ENCODE peak calls at places on chromosome 3, in nine cellular contexts. B, U, K, J, O, L, H, T and I are unnamed samples.

GRCh38 chr3:45682311-45682710 is 6.9 kb upstream of the SACM1L start:
- DNase-seq in B (no peak), U (no peak), K (no peak), J (no peak), O (no peak), L (no peak), H (no peak), T (peak; percentile 54), I (no peak)

GRCh38 chr3:144770291-144770690 is 798.7 kb downstream of the DIPK2A start:
- DNase-seq in B (no peak), U (no peak), K (no peak), J (no peak), O (no peak), L (no peak), H (no peak), T (no peak), I (no peak)

GRCh38 chr3:161016417-161017313 is 88.5 kb downstream of the B3GALNT1 start:
- DNase-seq in B (no peak), U (no peak), K (no peak), J (no peak), O (no peak), L (no peak), H (no peak), T (no peak), I (no peak)

GRCh38 chr3:160904691-160905090 is 148.7 kb downstream of the PPM1L start:
- DNase-seq in B (no peak), U (no peak), K (no peak), J (no peak), O (no peak), L (no peak), H (no peak), T (no peak), I (no peak)

GRCh38 chr3:146222204-146223046 is 28.5 kb downstream of the PLSCR4 start:
- DNase-seq in B (peak; percentile 97), U (no peak), K (no peak), J (peak; percentile 52), O (no peak), L (peak; percentile 95), H (no peak), T (no peak), I (no peak)

GRCh38 chr3:105584351-105584790 is 217.7 kb downstream of the ALCAM start:
- DNase-seq in B (no peak), U (no peak), K (no peak), J (peak; percentile 38), O (no peak), L (no peak), H (no peak), T (no peak), I (no peak)

GRCh38 chr3:55481918-55482495 is 5.1 kb downstream of the WNT5A start:
- DNase-seq in B (no peak), U (no peak), K (no peak), J (peak; percentile 64), O (no peak), L (no peak), H (no peak), T (no peak), I (no peak)

GRCh38 chr3:112074616-112075497 is 11.3 kb upstream of the C3orf52 start:
- DNase-seq in B (peak; percentile 82), U (no peak), K (no peak), J (no peak), O (no peak), L (peak; percentile 91), H (no peak), T (no peak), I (no peak)

GRCh38 chr3:179706233-179706632 is 53.4 kb downstream of the USP13 start:
- DNase-seq in B (peak; percentile 39), U (no peak), K (no peak), J (no peak), O (no peak), L (no peak), H (no peak), T (no peak), I (no peak)

GRCh38 chr3:45964139-45964538 is 20.9 kb downstream of the CXCR6 start:
- DNase-seq in B (no peak), U (peak; percentile 53), K (peak; percentile 33), J (no peak), O (peak; percentile 31), L (no peak), H (no peak), T (no peak), I (no peak)

GRCh38 chr3:50257990-50258389 is 11.0 kb upstream of the SEMA3B start:
- DNase-seq in B (no peak), U (no peak), K (no peak), J (no peak), O (no peak), L (no peak), H (no peak), T (no peak), I (no peak)

DNA sequence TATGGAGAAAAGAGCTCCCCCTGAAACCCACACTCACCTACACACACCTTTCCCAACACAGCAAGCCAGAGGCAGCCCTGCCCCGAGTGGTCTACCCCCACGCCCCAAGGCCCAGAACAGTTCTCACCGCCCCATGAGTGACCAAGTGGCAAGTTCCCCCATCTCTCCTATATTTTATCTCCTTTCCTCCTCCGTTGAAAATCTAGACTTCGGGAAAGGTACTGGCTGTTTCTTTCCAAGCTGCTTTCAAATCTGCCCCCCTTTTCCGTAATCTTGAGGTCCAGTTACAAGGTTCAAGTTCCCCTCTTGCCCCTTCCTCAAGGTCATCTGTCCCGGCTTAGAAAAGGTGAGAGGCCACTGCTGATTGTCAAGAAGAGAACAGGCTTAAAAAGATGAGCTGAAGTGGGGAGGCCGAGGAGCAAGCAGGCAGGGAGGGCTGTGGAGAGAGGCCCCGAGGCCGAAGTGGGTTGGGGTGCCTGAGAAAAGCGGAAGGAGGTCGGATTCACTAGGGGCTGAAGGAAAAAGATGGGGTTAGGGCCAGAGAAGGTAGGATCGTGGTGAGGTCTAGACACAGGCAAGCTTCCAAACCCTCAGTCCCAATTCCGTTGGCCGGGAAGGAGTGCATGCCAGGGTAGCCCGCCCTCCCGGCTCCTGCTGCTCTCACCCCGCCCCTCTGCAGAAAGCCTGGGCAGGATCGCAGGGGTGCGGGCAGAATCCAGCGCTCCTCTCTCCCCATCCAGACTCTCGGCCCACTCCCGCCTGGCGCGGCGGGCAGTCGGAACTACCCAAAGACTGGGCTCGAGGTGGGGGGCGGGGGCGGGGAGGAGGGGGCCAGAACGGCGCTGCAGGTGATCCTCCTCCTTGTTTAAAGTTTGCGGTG is 1.7 kb downstream of the SEMA5B start:
- DNase-seq in B (no peak), U (no peak), K (no peak), J (peak; percentile 87), O (no peak), L (no peak), H (no peak), T (peak; percentile 61), I (no peak)
- TF ChIP-seq POLR2AphosphoS5 in B (no peak), U (no peak), K (no peak), J (peak; percentile 16), O (no peak), L (no peak), H (no peak), T (no peak), I (no peak)

GRCh38 chr3:59772416-59773408 is 722.9 kb upstream of the CFAP20DC start:
- DNase-seq in B (no peak), U (no peak), K (no peak), J (no peak), O (no peak), L (no peak), H (no peak), T (no peak), I (no peak)

GRCh38 chr3:59773970-59774369 is 724.1 kb upstream of the CFAP20DC start:
- DNase-seq in B (no peak), U (no peak), K (no peak), J (no peak), O (no peak), L (no peak), H (no peak), T (peak; percentile 46), I (no peak)

GRCh38 chr3:59775781-59776270 is 726.0 kb upstream of the CFAP20DC start:
- DNase-seq in B (no peak), U (no peak), K (no peak), J (no peak), O (no peak), L (no peak), H (no peak), T (peak; percentile 15), I (no peak)

GRCh38 chr3:59775106-59775505 is 725.3 kb upstream of the CFAP20DC start:
- DNase-seq in B (no peak), U (no peak), K (no peak), J (no peak), O (no peak), L (no peak), H (no peak), T (no peak), I (no peak)

GRCh38 chr3:59774613-59775012 is 724.8 kb upstream of the CFAP20DC start:
- DNase-seq in B (no peak), U (no peak), K (no peak), J (no peak), O (no peak), L (no peak), H (no peak), T (no peak), I (no peak)
- TF ChIP-seq POLR2AphosphoS5 in B (no peak), U (no peak), K (no peak), J (no peak), O (no peak), L (no peak), H (no peak), T (no peak), I (no peak)

DNA sequence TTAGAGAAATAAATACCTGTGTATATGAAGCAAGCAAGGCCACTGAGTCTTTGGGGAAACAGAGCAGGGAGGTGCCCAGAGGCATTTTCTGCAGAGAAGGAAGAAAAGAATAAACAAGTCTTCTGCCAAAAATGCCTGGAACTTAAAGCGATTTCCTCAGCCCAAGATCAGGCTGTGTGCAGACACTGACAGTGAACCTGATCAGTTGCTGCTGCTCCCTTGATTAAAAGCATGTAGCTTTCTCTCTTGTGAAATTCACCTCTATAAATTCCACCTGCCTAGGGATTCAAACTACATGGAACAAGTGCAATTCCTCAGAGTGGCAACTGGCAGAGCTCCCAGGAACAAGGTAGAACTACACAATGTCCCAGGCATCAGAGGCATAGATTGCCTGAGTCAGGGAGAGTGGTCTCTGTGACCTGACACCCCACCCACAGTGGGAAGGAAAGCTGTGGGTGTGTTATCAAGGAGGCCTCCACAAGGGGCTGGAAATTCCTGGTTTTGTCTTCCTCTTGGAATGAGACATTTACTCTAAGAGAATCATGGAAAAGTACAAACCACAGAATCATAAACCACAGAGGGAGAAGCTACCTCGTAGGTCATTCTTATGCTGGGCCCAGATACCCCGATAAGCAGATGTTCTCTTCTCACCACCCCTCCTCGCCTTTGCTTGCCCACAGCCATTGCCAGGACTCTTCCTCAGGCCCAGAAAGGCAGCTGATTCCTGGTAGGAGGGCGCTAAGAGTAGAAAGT is 1.8 kb upstream of the ZBTB38 start:
- DNase-seq in B (peak; percentile 49), U (no peak), K (no peak), J (no peak), O (no peak), L (peak; percentile 80), H (peak; percentile 83), T (no peak), I (no peak)
- TF ChIP-seq POLR2AphosphoS5 in B (no peak), U (no peak), K (no peak), J (no peak), O (no peak), L (peak; percentile 58), H (peak; percentile 63), T (no peak), I (no peak)

DNA sequence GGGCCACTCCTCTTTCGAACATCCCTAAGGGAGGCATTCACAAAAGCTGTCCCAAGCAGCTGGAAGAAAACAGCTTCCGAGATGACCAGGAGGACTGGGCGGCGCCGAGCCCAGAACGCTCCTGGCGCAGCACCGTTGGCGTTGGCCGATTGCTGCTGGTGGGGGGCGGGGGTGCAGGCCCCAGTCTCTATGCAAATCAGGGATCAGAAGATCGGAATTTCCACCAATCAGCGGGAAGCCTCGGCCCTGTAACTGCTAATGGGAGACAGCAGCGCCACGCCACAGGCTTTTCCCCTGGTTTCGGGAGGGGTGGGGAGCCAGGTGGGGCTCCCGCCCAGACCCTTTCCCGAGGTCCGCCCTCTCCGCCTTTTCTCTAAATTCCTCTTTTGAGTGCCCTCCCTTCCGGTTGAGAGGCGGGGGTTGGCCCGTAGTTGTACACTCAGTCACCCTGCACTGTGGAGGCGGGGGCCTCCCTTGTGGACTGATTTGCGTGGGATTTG is 27.0 kb downstream of the HMCES start:
- DNase-seq in B (no peak), U (no peak), K (no peak), J (peak; percentile 100), O (no peak), L (peak; percentile 83), H (peak; percentile 96), T (no peak), I (peak; percentile 85)
- TF ChIP-seq POLR2AphosphoS5 in B (no peak), U (peak; percentile 36), K (no peak), J (peak; percentile 70), O (no peak), L (no peak), H (peak; percentile 79), T (no peak), I (no peak)